ENCODE peak calls at places on chromosomes 6 and 20, in eight cellular contexts. D is colonic mucosa; H is effector memory CD4-positive, alpha-beta T cell; Z is GM13976; W is CD8-positive, alpha-beta T cell; B is T-helper 9 cell; K is DMS79; J is cerebellar cortex. S is an unnamed sample.

GRCh38 chr6:143575440-143575839 is 63.9 kb upstream of the FUCA2 start:
- DNase-seq in W (peak), B (peak), Z (peak), D (peak), H (peak), K (peak), J (peak), S (peak)

GRCh38 chr20:3706774-3707507 is 5.5 kb downstream of the SIGLEC1 start:
- DNase-seq in D (no peak), B (no peak), J (no peak), K (no peak), W (no peak), Z (no peak), H (no peak), S (no peak)

GRCh38 chr20:34538671-34539123 is 19.8 kb upstream of the MAP1LC3A start:
- DNase-seq in J (peak), W (peak), H (peak), B (peak), K (no peak), Z (peak), D (peak), S (peak)

GRCh38 chr6:36633915-36634314 is 39.8 kb downstream of the SRSF3 start:
- DNase-seq in K (peak), B (no peak), H (no peak), Z (no peak), D (peak), J (no peak), W (no peak), S (peak)

GRCh38 chr6:74946961-74947360 is 258.9 kb downstream of the COL12A1 start:
- DNase-seq in D (no peak), W (no peak), Z (no peak), K (no peak), J (no peak), B (no peak), H (no peak), S (no peak)

GRCh38 chr6:25639653-25640052 is 12.4 kb upstream of the SCGN start:
- DNase-seq in W (no peak), K (no peak), Z (no peak), B (no peak), H (no peak), J (no peak), D (no peak), S (no peak)

GRCh38 chr6:150537481-150537880 is 62.2 kb upstream of the PLEKHG1 start:
- DNase-seq in W (no peak), K (no peak), Z (no peak), D (no peak), H (no peak), B (no peak), J (peak), S (no peak)

GRCh38 chr6:98827295-98828159 is 6.8 kb upstream of the POU3F2 start:
- DNase-seq in Z (peak), B (no peak), J (no peak), W (no peak), H (no peak), D (no peak), K (no peak), S (no peak)

GRCh38 chr6:46983007-46983411 is 59.1 kb downstream of the ADGRF1 start:
- DNase-seq in B (no peak), Z (no peak), W (no peak), J (no peak), D (no peak), H (no peak), K (peak), S (peak)

GRCh38 chr20:24469116-24470030 is at the start of gene SYNDIG1:
- DNase-seq in K (no peak), Z (peak), W (no peak), H (no peak), D (no peak), B (no peak), J (peak), S (no peak)

GRCh38 chr6:170553686-170554085 is 483 bp upstream of the TBP start:
- DNase-seq in H (peak), J (no peak), D (no peak), K (peak), B (no peak), W (no peak), Z (peak), S (no peak)

GRCh38 chr6:5208491-5208890 is 52.3 kb downstream of the LYRM4 start:
- DNase-seq in Z (no peak), J (no peak), W (no peak), K (no peak), B (no peak), D (no peak), H (no peak), S (no peak)

GRCh38 chr20:62821726-62822210 is 4.9 kb downstream of the COL9A3 start:
- DNase-seq in W (no peak), D (no peak), Z (no peak), J (no peak), B (no peak), K (no peak), H (no peak), S (no peak)

GRCh38 chr6:169545956-169546355 is 155.9 kb downstream of the WDR27 start:
- DNase-seq in W (no peak), H (no peak), D (no peak), K (no peak), Z (no peak), B (no peak), J (no peak), S (no peak)

GRCh38 chr20:43440531-43440930 is 17.2 kb upstream of the SRSF6 start:
- DNase-seq in B (no peak), D (no peak), H (no peak), J (no peak), W (no peak), K (no peak), Z (no peak), S (no peak)

GRCh38 chr6:5050009-5050408 is 35.1 kb upstream of the PPP1R3G start:
- DNase-seq in J (no peak), Z (no peak), H (no peak), B (no peak), D (no peak), K (no peak), W (no peak), S (no peak)

GRCh38 chr6:39366875-39367618 is 44.5 kb upstream of the KCNK16 start:
- DNase-seq in D (no peak), W (no peak), K (peak), H (no peak), B (no peak), Z (no peak), J (peak), S (no peak)

GRCh38 chr20:40651121-40651520 is 37.9 kb downstream of the MAFB start:
- DNase-seq in D (no peak), W (no peak), J (no peak), B (no peak), Z (no peak), K (no peak), H (no peak), S (no peak)

GRCh38 chr6:44050872-44051421 is 76.3 kb downstream of the MRPL14 start:
- DNase-seq in B (no peak), J (no peak), H (no peak), W (no peak), D (peak), Z (no peak), K (no peak), S (peak)

GRCh38 chr20:60304026-60304590 is 345.9 kb downstream of the CDH26 start:
- DNase-seq in K (no peak), H (no peak), W (no peak), J (no peak), B (no peak), D (no peak), Z (no peak), S (no peak)

GRCh38 chr6:15026832-15027231 is 219.0 kb upstream of the JARID2 start:
- DNase-seq in K (peak), D (no peak), H (no peak), W (no peak), J (no peak), B (no peak), Z (no peak), S (no peak)

GRCh38 chr6:6915813-6916547 is 191.8 kb upstream of the RREB1 start:
- DNase-seq in Z (no peak), B (no peak), J (peak), D (peak), K (no peak), H (no peak), W (no peak), S (no peak)

GRCh38 chr6:36679043-36679821 is 718 bp downstream of the CDKN1A start:
- DNase-seq in J (peak), B (peak), K (peak), D (peak), H (peak), W (peak), Z (no peak), S (peak)

GRCh38 chr6:32192608-32193039 is at the start of gene GPSM3:
- DNase-seq in K (no peak), J (no peak), D (peak), H (peak), W (peak), Z (no peak), B (peak), S (peak)

GRCh38 chr6:108581932-108582500 is 21.3 kb downstream of the FOXO3 start:
- DNase-seq in K (no peak), B (no peak), W (no peak), Z (no peak), D (no peak), H (no peak), J (no peak), S (no peak)

GRCh38 chr20:41181567-41181966 is 44.2 kb downstream of the PLCG1 start:
- DNase-seq in D (no peak), H (no peak), Z (no peak), B (no peak), W (peak), K (no peak), J (peak), S (no peak)

GRCh38 chr6:136113736-136114173 is 136.4 kb downstream of the MTFR2 start:
- DNase-seq in K (peak), Z (no peak), H (no peak), B (no peak), W (no peak), D (peak), J (no peak), S (no peak)

GRCh38 chr6:143896096-143896880 is 32.0 kb downstream of the ZC2HC1B start:
- DNase-seq in Z (no peak), W (no peak), D (peak), B (no peak), J (no peak), H (no peak), K (no peak), S (peak)

GRCh38 chr6:4698901-4699659 is 77.1 kb upstream of the CDYL start:
- DNase-seq in Z (no peak), J (no peak), H (no peak), K (no peak), D (no peak), B (no peak), W (no peak), S (no peak)

GRCh38 chr6:44332585-44332984 is 9.9 kb upstream of the SPATS1 start:
- DNase-seq in B (no peak), W (no peak), D (no peak), H (no peak), K (peak), J (peak), Z (no peak), S (no peak)

GRCh38 chr20:15359056-15359455 is 1021.6 kb upstream of the FLRT3 start:
- DNase-seq in D (no peak), K (no peak), H (no peak), W (no peak), J (no peak), Z (no peak), B (no peak), S (no peak)

GRCh38 chr6:3336859-3337515 is 78.2 kb downstream of the PSMG4 start:
- DNase-seq in D (peak), B (no peak), W (no peak), H (no peak), J (no peak), Z (no peak), K (no peak), S (no peak)

GRCh38 chr20:50680106-50680960 is 11.0 kb downstream of the RIPOR3 start:
- DNase-seq in Z (no peak), B (no peak), W (no peak), K (no peak), D (no peak), H (no peak), J (no peak), S (peak)

GRCh38 chr20:13105071-13105470 is 96.3 kb downstream of the SPTLC3 start:
- DNase-seq in Z (no peak), W (no peak), J (no peak), D (no peak), K (no peak), H (no peak), B (no peak), S (no peak)

GRCh38 chr20:53795170-53795569 is 201.5 kb upstream of the ZNF217 start:
- DNase-seq in B (no peak), J (no peak), Z (no peak), D (no peak), W (no peak), H (no peak), K (no peak), S (no peak)